ENCODE peak calls at places on chromosomes 3 and 15, in five cellular contexts. E is HEK293T, Z is left ventricle myocardium inferior, O is occipital lobe, R is NAMALWA. U is an unnamed sample.

GRCh38 chr3:52408466-52408865 is 36.4 kb downstream of the SEMA3G start:
- DNase-seq in O (no peak), R (no peak), E (no peak), Z (peak; percentile 3), U (no peak)

GRCh38 chr3:8442993-8443670 is 58.5 kb upstream of the LMCD1 start:
- DNase-seq in R (no peak), O (no peak), Z (no peak), E (no peak), U (no peak)

GRCh38 chr15:69265347-69265955 is 33.3 kb upstream of the PAQR5 start:
- DNase-seq in E (peak; percentile 25), R (peak; percentile 54), Z (no peak), O (no peak), U (peak; percentile 29)

GRCh38 chr3:106338582-106339219 is 469.9 kb upstream of the CBLB start:
- DNase-seq in R (no peak), O (no peak), Z (no peak), E (no peak), U (no peak)

GRCh38 chr3:155320934-155321333 is 27.5 kb upstream of the STRIT1 start:
- DNase-seq in R (no peak), Z (no peak), E (no peak), O (no peak), U (no peak)

GRCh38 chr3:34285465-34286188 is 487.2 kb downstream of the PDCD6IP start:
- DNase-seq in Z (no peak), E (no peak), R (no peak), O (no peak), U (no peak)

GRCh38 chr15:31328425-31328998 is 1.9 kb downstream of the KLF13 start:
- DNase-seq in E (peak; percentile 17), R (peak; percentile 76), Z (peak; percentile 59), O (no peak), U (peak; percentile 15)

GRCh38 chr3:34056951-34057390 is 258.5 kb downstream of the PDCD6IP start:
- DNase-seq in R (no peak), Z (no peak), E (no peak), O (no peak), U (no peak)

GRCh38 chr3:157131861-157132260 is 28.1 kb downstream of the CCNL1 start:
- DNase-seq in Z (no peak), R (no peak), E (no peak), O (no peak), U (peak; percentile 35)

GRCh38 chr15:66153549-66154415 is 99.8 kb downstream of the MEGF11 start:
- DNase-seq in Z (no peak), O (no peak), R (peak; percentile 97), E (no peak), U (no peak)

U was measured in LoVo.